ENCODE peak calls at places on chromosomes 6 and 20, in seven cellular contexts. L, X, Y, B, F, U and N are unnamed samples.
A peak's percentile ranks its signal among the peaks of the same experiment; 100 is the strongest.

GRCh38 chr6:155157101-155157500 is 106.7 kb upstream of the CLDN20 start:
- DNase-seq in L (no peak), X (no peak), Y (no peak), B (no peak), F (no peak), U (no peak), N (no peak)

GRCh38 chr20:10769700-10770099 is 95.9 kb upstream of the JAG1 start:
- DNase-seq in L (no peak), X (no peak), Y (peak; percentile 67), B (peak; percentile 95), F (peak; percentile 39), U (no peak), N (no peak)

GRCh38 chr6:157226761-157227160 is 96.6 kb downstream of the TMEM242 start:
- DNase-seq in L (no peak), X (no peak), Y (no peak), B (no peak), F (no peak), U (no peak), N (no peak)

GRCh38 chr6:122049341-122049740 is 350.1 kb upstream of the HSF2 start:
- DNase-seq in L (no peak), X (peak; percentile 10), Y (no peak), B (no peak), F (peak; percentile 38), U (peak; percentile 28), N (no peak)

GRCh38 chr20:36062799-36063198 is 91.7 kb upstream of the EPB41L1 start:
- DNase-seq in L (no peak), X (peak; percentile 45), Y (no peak), B (no peak), F (no peak), U (peak; percentile 71), N (no peak)

GRCh38 chr6:30075987-30076311 is 380 bp upstream of the RNF39 start:
- DNase-seq in L (peak; percentile 63), X (no peak), Y (no peak), B (no peak), F (no peak), U (no peak), N (no peak)

GRCh38 chr20:36924167-36925045 is 27.1 kb downstream of the SAMHD1 start:
- DNase-seq in L (no peak), X (no peak), Y (no peak), B (peak; percentile 6), F (no peak), U (no peak), N (no peak)

GRCh38 chr6:18551228-18551627 is 164.1 kb downstream of the RNF144B start:
- DNase-seq in L (no peak), X (no peak), Y (no peak), B (no peak), F (peak; percentile 72), U (peak; percentile 47), N (no peak)

GRCh38 chr6:161265975-161266374 is 7.9 kb downstream of the AGPAT4 start:
- DNase-seq in L (no peak), X (peak; percentile 85), Y (no peak), B (peak; percentile 69), F (no peak), U (no peak), N (peak; percentile 29)

GRCh38 chr6:42251911-42252637 is 34.4 kb upstream of the MRPS10 start:
- DNase-seq in L (no peak), X (no peak), Y (no peak), B (no peak), F (no peak), U (peak; percentile 33), N (no peak)

GRCh38 chr6:10961837-10962236 is 75.0 kb downstream of the SYCP2L start:
- DNase-seq in L (no peak), X (no peak), Y (no peak), B (peak; percentile 15), F (no peak), U (no peak), N (no peak)

GRCh38 chr6:142416179-142416578 is 114.4 kb downstream of the ADGRG6 start:
- DNase-seq in L (no peak), X (no peak), Y (no peak), B (peak; percentile 61), F (peak; percentile 99), U (peak; percentile 97), N (no peak)

GRCh38 chr6:107400748-107401147 is 58.6 kb downstream of the PDSS2 start:
- DNase-seq in L (no peak), X (no peak), Y (no peak), B (no peak), F (no peak), U (no peak), N (no peak)

GRCh38 chr20:9741996-9742395 is 96.9 kb downstream of the PAK5 start:
- DNase-seq in L (no peak), X (no peak), Y (no peak), B (no peak), F (no peak), U (no peak), N (no peak)

GRCh38 chr6:168440520-168441433 is at the start of gene SMOC2:
- DNase-seq in L (peak; percentile 51), X (no peak), Y (no peak), B (no peak), F (no peak), U (no peak), N (no peak)

GRCh38 chr6:57108691-57109090 is 18.7 kb downstream of the ZNF451 start:
- DNase-seq in L (no peak), X (no peak), Y (no peak), B (no peak), F (no peak), U (no peak), N (no peak)

GRCh38 chr6:14734416-14735340 is 511.2 kb upstream of the JARID2 start:
- DNase-seq in L (no peak), X (peak; percentile 63), Y (no peak), B (no peak), F (peak; percentile 93), U (peak; percentile 96), N (no peak)

GRCh38 chr6:39899540-39900295 is 34.5 kb downstream of the MOCS1 start:
- DNase-seq in L (no peak), X (no peak), Y (no peak), B (no peak), F (peak; percentile 14), U (no peak), N (no peak)

GRCh38 chr6:39882567-39882953 is 51.7 kb downstream of the MOCS1 start:
- DNase-seq in L (no peak), X (no peak), Y (no peak), B (no peak), F (peak; percentile 98), U (peak; percentile 92), N (no peak)

GRCh38 chr6:26329763-26330511 is 35.1 kb upstream of the BTN3A2 start:
- DNase-seq in L (peak; percentile 66), X (no peak), Y (no peak), B (peak; percentile 66), F (peak; percentile 68), U (peak; percentile 61), N (peak; percentile 90)

GRCh38 chr6:166277021-166277420 is 31.2 kb downstream of the PRR18 start:
- DNase-seq in L (no peak), X (no peak), Y (no peak), B (no peak), F (no peak), U (peak; percentile 10), N (no peak)

GRCh38 chr6:73732845-73733675 is 37.1 kb downstream of the CD109 start:
- DNase-seq in L (peak; percentile 71), X (peak; percentile 57), Y (peak; percentile 75), B (peak; percentile 72), F (peak; percentile 78), U (peak; percentile 77), N (no peak)

GRCh38 chr6:15368186-15368585 is 122.3 kb downstream of the JARID2 start:
- DNase-seq in L (no peak), X (no peak), Y (no peak), B (no peak), F (no peak), U (no peak), N (no peak)

GRCh38 chr6:149651056-149651455 is 2.5 kb upstream of the KATNA1 start:
- DNase-seq in L (no peak), X (no peak), Y (no peak), B (no peak), F (no peak), U (no peak), N (no peak)

GRCh38 chr6:26501482-26501986 is 1.4 kb downstream of the BTN1A1 start:
- DNase-seq in L (peak; percentile 54), X (no peak), Y (no peak), B (peak; percentile 42), F (peak; percentile 25), U (peak; percentile 37), N (peak; percentile 72)

GRCh38 chr6:81753709-81754678 is 1.5 kb upstream of the TENT5A start:
- DNase-seq in L (peak; percentile 75), X (peak; percentile 77), Y (peak; percentile 57), B (peak; percentile 73), F (peak; percentile 59), U (peak; percentile 70), N (peak; percentile 87)

GRCh38 chr6:40610229-40610628 is 23.1 kb upstream of the LRFN2 start:
- DNase-seq in L (no peak), X (no peak), Y (no peak), B (no peak), F (no peak), U (no peak), N (no peak)

GRCh38 chr6:167998206-167998605 is 735 bp downstream of the KIF25 start:
- DNase-seq in L (no peak), X (no peak), Y (no peak), B (no peak), F (no peak), U (peak; percentile 48), N (no peak)

GRCh38 chr6:1615651-1616420 is 6.1 kb downstream of the FOXC1 start:
- DNase-seq in L (no peak), X (no peak), Y (no peak), B (peak; percentile 11), F (no peak), U (no peak), N (no peak)
- H3K4ac ChIP-seq in L (no peak overlapping the region), X (no peak overlapping the region), Y (no peak overlapping the region), B (no peak overlapping the region), F (no peak overlapping the region), U (no peak overlapping the region), N (no peak overlapping the region)

DNA sequence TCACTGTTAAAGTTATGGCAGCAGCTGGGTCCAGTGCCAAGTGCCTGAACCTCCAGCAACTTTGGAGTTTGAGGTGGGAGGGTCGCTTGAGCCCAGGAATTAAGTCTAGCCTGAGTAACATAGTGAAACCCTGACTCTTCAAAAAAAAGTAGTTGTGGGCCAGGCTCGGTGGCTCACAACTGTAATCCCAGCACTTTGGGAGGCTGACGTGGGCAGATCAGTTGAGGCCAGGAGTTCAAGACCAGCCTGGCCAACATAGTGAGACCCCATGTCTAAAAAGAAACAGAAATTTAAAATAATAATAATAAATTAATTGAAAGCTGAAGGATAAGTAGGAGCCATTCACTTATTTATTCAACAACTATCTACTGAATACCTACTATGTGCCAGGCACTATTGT is 33.8 kb downstream of the FKBP5 start:
- DNase-seq in L (no peak), X (no peak), Y (no peak), B (no peak), F (no peak), U (no peak), N (no peak)
- H3K4ac ChIP-seq in L (no peak overlapping the region), X (no peak overlapping the region), Y (no peak overlapping the region), B (no peak overlapping the region), F (no peak overlapping the region), U (no peak overlapping the region), N (no peak overlapping the region)

GRCh38 chr6:147870745-147871144 is 362.3 kb downstream of the SAMD5 start:
- DNase-seq in L (no peak), X (no peak), Y (no peak), B (no peak), F (no peak), U (no peak), N (no peak)
- H3K4ac ChIP-seq in L (no peak overlapping the region), X (no peak overlapping the region), Y (no peak overlapping the region), B (no peak overlapping the region), F (no peak overlapping the region), U (no peak overlapping the region), N (no peak overlapping the region)

GRCh38 chr6:165183496-165184140 is 125.8 kb downstream of the C6orf118 start:
- DNase-seq in L (no peak), X (no peak), Y (no peak), B (no peak), F (no peak), U (no peak), N (no peak)
- H3K4ac ChIP-seq in L (no peak overlapping the region), X (no peak overlapping the region), Y (no peak overlapping the region), B (no peak overlapping the region), F (no peak overlapping the region), U (no peak overlapping the region), N (no peak overlapping the region)